ENCODE peak calls at places on chromosomes 5 and 9, in eight cellular contexts. U is PC-3; I is T-helper 1 cell; X is iris pigment epithelial cell; E is A172; P is CD4-positive, CD25-positive, alpha-beta regulatory T cell; J is WTC11; G is mucosa of descending colon. H is an unnamed sample.

GRCh38 chr5:133742370-133743036 is 130.2 kb upstream of the FSTL4 start:
- DNase-seq in E (no peak), J (no peak), P (no peak), X (no peak), U (no peak), G (no peak), I (no peak), H (no peak)

GRCh38 chr9:97853844-97854695 is 1.0 kb downstream of the FOXE1 start:
- DNase-seq in I (no peak), P (peak), U (no peak), E (no peak), X (peak), G (peak), J (peak), H (no peak)

GRCh38 chr9:137382728-137383452 is 40.1 kb downstream of the EXD3 start:
- DNase-seq in E (no peak), J (peak), X (no peak), I (no peak), U (no peak), P (no peak), G (no peak), H (no peak)

GRCh38 chr5:180315762-180316212 is 23.9 kb upstream of the MAPK9 start:
- DNase-seq in U (peak), P (peak), E (peak), J (peak), G (peak), X (peak), I (peak), H (peak)

GRCh38 chr9:131720330-131720729 is 19.5 kb downstream of the RAPGEF1 start:
- DNase-seq in E (no peak), G (peak), P (peak), I (no peak), J (no peak), U (no peak), X (no peak), H (no peak)

GRCh38 chr5:108536321-108536720 is 154.4 kb upstream of the FBXL17 start:
- DNase-seq in I (no peak), E (no peak), P (no peak), J (no peak), X (no peak), U (no peak), G (no peak), H (no peak)

GRCh38 chr9:15824310-15824709 is 271.5 kb downstream of the CCDC171 start:
- DNase-seq in G (no peak), E (peak), P (no peak), U (peak), X (peak), I (no peak), J (peak), H (peak)

GRCh38 chr5:155128786-155129512 is 115.4 kb downstream of the KIF4B start:
- DNase-seq in G (no peak), E (no peak), I (no peak), U (peak), P (no peak), J (no peak), X (no peak), H (no peak)

GRCh38 chr5:39779836-39780235 is 355.1 kb upstream of the DAB2 start:
- DNase-seq in G (no peak), U (no peak), J (no peak), E (no peak), I (no peak), X (no peak), P (no peak), H (no peak)

GRCh38 chr5:54062958-54063357 is 247.4 kb downstream of the ARL15 start:
- DNase-seq in U (no peak), E (peak), P (no peak), G (no peak), X (peak), J (no peak), I (no peak), H (no peak)

GRCh38 chr5:36389245-36389644 is 87.5 kb upstream of the RANBP3L start:
- DNase-seq in U (no peak), X (no peak), G (peak), J (no peak), E (no peak), P (no peak), I (no peak), H (no peak)

GRCh38 chr5:43193171-43193951 is 1.3 kb downstream of the NIM1K start:
- DNase-seq in G (no peak), X (peak), P (peak), E (peak), I (no peak), U (peak), J (no peak), H (peak)

GRCh38 chr5:173327948-173328895 is at the start of gene STC2:
- DNase-seq in G (peak), E (no peak), J (peak), P (no peak), X (peak), U (peak), I (no peak), H (peak)

GRCh38 chr9:98488578-98489312 is 220.0 kb downstream of the GABBR2 start:
- DNase-seq in G (no peak), I (no peak), J (no peak), E (peak), X (peak), U (peak), P (no peak), H (no peak)

GRCh38 chr9:35195683-35196082 is 33.9 kb downstream of the UNC13B start:
- DNase-seq in U (no peak), X (peak), P (no peak), E (no peak), I (no peak), G (no peak), J (no peak), H (no peak)

GRCh38 chr9:134422301-134422700 is 96.0 kb downstream of the RXRA start:
- DNase-seq in J (no peak), E (peak), U (no peak), G (peak), P (no peak), I (no peak), X (no peak), H (no peak)

GRCh38 chr5:171415115-171415730 is 4.2 kb upstream of the FGF18 start:
- DNase-seq in U (peak), I (no peak), X (peak), E (no peak), P (no peak), G (no peak), J (no peak), H (peak)

GRCh38 chr5:172999351-172999973 is 15.9 kb downstream of the ATP6V0E1 start:
- DNase-seq in I (no peak), U (no peak), E (no peak), X (no peak), J (no peak), P (no peak), G (no peak), H (no peak)

GRCh38 chr9:37236822-37237221 is 116.4 kb downstream of the ZCCHC7 start:
- DNase-seq in E (no peak), U (no peak), P (no peak), G (no peak), X (no peak), I (no peak), J (no peak), H (no peak)